ENCODE peak calls at places on chromosomes 1 and 21, in nine cellular contexts. J is T-helper 1 cell; D is substantia nigra; S is effector memory CD8-positive, alpha-beta T cell; T is HuH-7.5; V is activated T-helper 1 cell treated with Interleukin-2 at 50 U/mL for 16 hours; Q is NCI-H2081; H is glutamatergic neuron; N is lower leg skin. K is an unnamed sample.

GRCh38 chr1:20059847-20060246 is 10.1 kb upstream of the PLA2G5 start:
- DNase-seq in J (no peak), D (no peak), S (no peak), T (no peak), V (no peak), Q (no peak), H (no peak), N (no peak), K (no peak)

GRCh38 chr1:93468681-93469080 is 20.8 kb downstream of the FNBP1L start:
- DNase-seq in J (no peak), D (no peak), S (no peak), T (no peak), V (no peak), Q (no peak), H (no peak), N (no peak), K (no peak)

GRCh38 chr1:3403388-3404179 is 50.9 kb upstream of the ARHGEF16 start:
- DNase-seq in J (no peak), D (no peak), S (no peak), T (no peak), V (no peak), Q (no peak), H (peak), N (no peak), K (no peak)

GRCh38 chr1:37998089-37998808 is 7.1 kb downstream of the FHL3 start:
- DNase-seq in J (no peak), D (no peak), S (no peak), T (no peak), V (no peak), Q (no peak), H (no peak), N (peak), K (no peak)

GRCh38 chr21:15631342-15631741 is 98.4 kb upstream of the USP25 start:
- DNase-seq in J (no peak), D (no peak), S (no peak), T (no peak), V (no peak), Q (no peak), H (no peak), N (no peak), K (no peak)

GRCh38 chr1:209657918-209658317 is 5.7 kb upstream of the LAMB3 start:
- DNase-seq in J (no peak), D (no peak), S (no peak), T (no peak), V (no peak), Q (no peak), H (no peak), N (no peak), K (no peak)

GRCh38 chr1:212186427-212187207 is 98.6 kb upstream of the PPP2R5A start:
- DNase-seq in J (no peak), D (no peak), S (no peak), T (no peak), V (no peak), Q (no peak), H (no peak), N (no peak), K (no peak)

GRCh38 chr1:205616563-205617293 is 15.1 kb downstream of the ELK4 start:
- DNase-seq in J (no peak), D (no peak), S (no peak), T (no peak), V (no peak), Q (no peak), H (no peak), N (no peak), K (no peak)

GRCh38 chr1:8059161-8059622 is 33.1 kb upstream of the ERRFI1 start:
- DNase-seq in J (no peak), D (no peak), S (no peak), T (no peak), V (no peak), Q (no peak), H (no peak), N (no peak), K (no peak)

GRCh38 chr1:111745670-111746613 is 6.7 kb upstream of the INKA2 start:
- DNase-seq in J (no peak), D (no peak), S (no peak), T (no peak), V (no peak), Q (no peak), H (no peak), N (peak), K (no peak)

GRCh38 chr1:232805269-232806070 is at the start of gene MAP10:
- DNase-seq in J (peak), D (peak), S (peak), T (peak), V (peak), Q (peak), H (peak), N (peak), K (peak)

GRCh38 chr1:169100208-169100882 is 6.1 kb upstream of the ATP1B1 start:
- DNase-seq in J (no peak), D (no peak), S (no peak), T (no peak), V (no peak), Q (no peak), H (no peak), N (no peak), K (no peak)

GRCh38 chr21:35265170-35265877 is 216.2 kb upstream of the RUNX1 start:
- DNase-seq in J (no peak), D (no peak), S (no peak), T (no peak), V (no peak), Q (no peak), H (no peak), N (no peak), K (no peak)

GRCh38 chr1:51303751-51304196 is 26.6 kb downstream of the TTC39A start:
- DNase-seq in J (no peak), D (no peak), S (no peak), T (no peak), V (no peak), Q (no peak), H (no peak), N (no peak), K (no peak)

GRCh38 chr1:64745986-64746940 is 1.4 kb downstream of the RAVER2 start:
- DNase-seq in J (no peak), D (no peak), S (no peak), T (no peak), V (no peak), Q (peak), H (no peak), N (no peak), K (no peak)

GRCh38 chr21:32958288-32958992 is 67.3 kb upstream of the OLIG2 start:
- DNase-seq in J (no peak), D (no peak), S (no peak), T (no peak), V (no peak), Q (no peak), H (no peak), N (peak), K (no peak)

GRCh38 chr1:11535761-11536572 is 57.0 kb downstream of the DISP3 start:
- DNase-seq in J (no peak), D (no peak), S (no peak), T (no peak), V (no peak), Q (no peak), H (no peak), N (no peak), K (no peak)

GRCh38 chr21:34726627-34727337 is 58.0 kb downstream of the CLIC6 start:
- DNase-seq in J (no peak), D (no peak), S (no peak), T (no peak), V (no peak), Q (no peak), H (no peak), N (no peak), K (no peak)

GRCh38 chr1:23838401-23838866 is 13.2 kb upstream of the HMGCL start:
- DNase-seq in J (peak), D (no peak), S (peak), T (peak), V (peak), Q (peak), H (peak), N (peak), K (peak)

GRCh38 chr1:59199734-59200376 is 97.0 kb upstream of the FGGY start:
- DNase-seq in J (no peak), D (no peak), S (no peak), T (no peak), V (no peak), Q (peak), H (no peak), N (no peak), K (no peak)

GRCh38 chr1:18670267-18670910 is 39.7 kb downstream of the PAX7 start:
- DNase-seq in J (no peak), D (no peak), S (no peak), T (no peak), V (no peak), Q (no peak), H (no peak), N (no peak), K (no peak)

GRCh38 chr21:33133912-33134311 is 64.0 kb downstream of the OLIG1 start:
- DNase-seq in J (no peak), D (no peak), S (no peak), T (no peak), V (no peak), Q (no peak), H (no peak), N (no peak), K (no peak)

GRCh38 chr1:108816049-108816882 is 40.6 kb downstream of the AKNAD1 start:
- DNase-seq in J (no peak), D (peak), S (no peak), T (no peak), V (no peak), Q (no peak), H (peak), N (peak), K (peak)

K was measured in gastrocnemius medialis.